ENCODE peak calls at places on chromosomes 12 and 14, in five cellular contexts. One of them, this sample, is unnamed.

GRCh38 chr12:89840162-89840922 is 131.7 kb upstream of the ATP2B1 start:
- DNase-seq in astrocyte: no peak
- DNase-seq in neural progenitor cell: no peak
- DNase-seq in neuronal stem cell: no peak
- DNase-seq in IMR-90: peak
- DNase-seq in this sample: no peak

GRCh38 chr12:43758247-43758727 is 303 bp downstream of the PUS7L start:
- DNase-seq in astrocyte: peak
- DNase-seq in neural progenitor cell: peak
- DNase-seq in neuronal stem cell: peak
- DNase-seq in IMR-90: peak
- DNase-seq in this sample: peak

GRCh38 chr14:101601603-101602465 is 40.5 kb downstream of the DIO3 start:
- DNase-seq in astrocyte: no peak
- DNase-seq in neural progenitor cell: no peak
- DNase-seq in neuronal stem cell: no peak
- DNase-seq in IMR-90: no peak
- DNase-seq in this sample: no peak

GRCh38 chr12:25427328-25428249 is 125.5 kb downstream of the LMNTD1 start:
- DNase-seq in astrocyte: no peak
- DNase-seq in neural progenitor cell: no peak
- DNase-seq in neuronal stem cell: no peak
- DNase-seq in IMR-90: peak
- DNase-seq in this sample: no peak

GRCh38 chr12:6533653-6534157 is 612 bp upstream of the GAPDH start:
- DNase-seq in astrocyte: peak
- DNase-seq in neural progenitor cell: peak
- DNase-seq in neuronal stem cell: peak
- DNase-seq in IMR-90: peak
- DNase-seq in this sample: peak

GRCh38 chr14:105182296-105183020 is 1.3 kb upstream of the NUDT14 start:
- DNase-seq in astrocyte: no peak
- DNase-seq in neural progenitor cell: no peak
- DNase-seq in neuronal stem cell: no peak
- DNase-seq in IMR-90: no peak
- DNase-seq in this sample: no peak

GRCh38 chr14:23613242-23614070 is 22.7 kb upstream of the DHRS2 start:
- DNase-seq in astrocyte: no peak
- DNase-seq in neural progenitor cell: no peak
- DNase-seq in neuronal stem cell: no peak
- DNase-seq in IMR-90: no peak
- DNase-seq in this sample: peak

GRCh38 chr14:71525663-71526246 is 406.5 kb upstream of the RGS6 start:
- DNase-seq in astrocyte: no peak
- DNase-seq in neural progenitor cell: no peak
- DNase-seq in neuronal stem cell: no peak
- DNase-seq in IMR-90: peak
- DNase-seq in this sample: no peak

GRCh38 chr14:63276016-63276415 is 42.7 kb downstream of the GPHB5 start:
- DNase-seq in astrocyte: no peak
- DNase-seq in neural progenitor cell: no peak
- DNase-seq in neuronal stem cell: no peak
- DNase-seq in IMR-90: no peak
- DNase-seq in this sample: no peak

GRCh38 chr12:41473441-41473840 is 285.3 kb downstream of the PDZRN4 start:
- DNase-seq in astrocyte: no peak
- DNase-seq in neural progenitor cell: no peak
- DNase-seq in neuronal stem cell: no peak
- DNase-seq in IMR-90: no peak
- DNase-seq in this sample: peak

GRCh38 chr12:92552412-92553108 is 150.2 kb upstream of the PLEKHG7 start:
- DNase-seq in astrocyte: peak
- DNase-seq in neural progenitor cell: no peak
- DNase-seq in neuronal stem cell: no peak
- DNase-seq in IMR-90: peak
- DNase-seq in this sample: peak

GRCh38 chr12:91098942-91099341 is 12.4 kb downstream of the LUM start:
- DNase-seq in astrocyte: peak
- DNase-seq in neural progenitor cell: no peak
- DNase-seq in neuronal stem cell: no peak
- DNase-seq in IMR-90: peak
- DNase-seq in this sample: peak

GRCh38 chr12:19437996-19438395 is 1.3 kb upstream of the AEBP2 start:
- DNase-seq in astrocyte: peak
- DNase-seq in neural progenitor cell: peak
- DNase-seq in neuronal stem cell: no peak
- DNase-seq in IMR-90: no peak
- DNase-seq in this sample: no peak

GRCh38 chr12:58288191-58288590 is 346.8 kb downstream of the ATP23 start:
- DNase-seq in astrocyte: peak
- DNase-seq in neural progenitor cell: no peak
- DNase-seq in neuronal stem cell: no peak
- DNase-seq in IMR-90: peak
- DNase-seq in this sample: no peak

GRCh38 chr14:32403688-32404087 is 74.6 kb downstream of the AKAP6 start:
- DNase-seq in astrocyte: peak
- DNase-seq in neural progenitor cell: no peak
- DNase-seq in neuronal stem cell: no peak
- DNase-seq in IMR-90: no peak
- DNase-seq in this sample: no peak

GRCh38 chr12:81992461-81992860 is 233.3 kb upstream of the PPFIA2 start:
- DNase-seq in astrocyte: no peak
- DNase-seq in neural progenitor cell: peak
- DNase-seq in neuronal stem cell: peak
- DNase-seq in IMR-90: no peak
- DNase-seq in this sample: peak

GRCh38 chr12:85092814-85093370 is 56.7 kb downstream of the LRRIQ1 start:
- DNase-seq in astrocyte: no peak
- DNase-seq in neural progenitor cell: no peak
- DNase-seq in neuronal stem cell: no peak
- DNase-seq in IMR-90: no peak
- DNase-seq in this sample: no peak

GRCh38 chr14:90534091-90534837 is 137.4 kb downstream of the CALM1 start:
- DNase-seq in astrocyte: peak
- DNase-seq in neural progenitor cell: no peak
- DNase-seq in neuronal stem cell: no peak
- DNase-seq in IMR-90: peak
- DNase-seq in this sample: no peak

GRCh38 chr14:83255015-83255726 is 1721.5 kb upstream of the SEL1L start:
- DNase-seq in astrocyte: no peak
- DNase-seq in neural progenitor cell: no peak
- DNase-seq in neuronal stem cell: no peak
- DNase-seq in IMR-90: peak
- DNase-seq in this sample: no peak

GRCh38 chr14:30375280-30375892 is 183.6 kb upstream of the G2E3 start:
- DNase-seq in astrocyte: peak
- DNase-seq in neural progenitor cell: peak
- DNase-seq in neuronal stem cell: peak
- DNase-seq in IMR-90: peak
- DNase-seq in this sample: peak

GRCh38 chr12:94761559-94761958 is 111.2 kb upstream of the TMCC3 start:
- DNase-seq in astrocyte: peak
- DNase-seq in neural progenitor cell: no peak
- DNase-seq in neuronal stem cell: no peak
- DNase-seq in IMR-90: peak
- DNase-seq in this sample: no peak

GRCh38 chr12:1879633-1880032 is 38.8 kb downstream of the CACNA2D4 start:
- DNase-seq in astrocyte: no peak
- DNase-seq in neural progenitor cell: no peak
- DNase-seq in neuronal stem cell: no peak
- DNase-seq in IMR-90: no peak
- DNase-seq in this sample: peak

GRCh38 chr12:118120579-118121363 is 15.2 kb upstream of the PEBP1 start:
- DNase-seq in astrocyte: peak
- DNase-seq in neural progenitor cell: peak
- DNase-seq in neuronal stem cell: peak
- DNase-seq in IMR-90: peak
- DNase-seq in this sample: peak

GRCh38 chr14:105169776-105170655 is 1.4 kb upstream of the JAG2 start:
- DNase-seq in astrocyte: no peak
- DNase-seq in neural progenitor cell: no peak
- DNase-seq in neuronal stem cell: no peak
- DNase-seq in IMR-90: no peak
- DNase-seq in this sample: no peak

GRCh38 chr12:19244312-19244711 is 114.8 kb downstream of the PLEKHA5 start:
- DNase-seq in astrocyte: no peak
- DNase-seq in neural progenitor cell: no peak
- DNase-seq in neuronal stem cell: no peak
- DNase-seq in IMR-90: no peak
- DNase-seq in this sample: no peak

GRCh38 chr12:106776897-106777296 is 2.4 kb downstream of the RIC8B start:
- DNase-seq in astrocyte: no peak
- DNase-seq in neural progenitor cell: no peak
- DNase-seq in neuronal stem cell: no peak
- DNase-seq in IMR-90: no peak
- DNase-seq in this sample: no peak

GRCh38 chr12:9114946-9115345 is 773 bp downstream of the A2M start:
- DNase-seq in astrocyte: no peak
- DNase-seq in neural progenitor cell: no peak
- DNase-seq in neuronal stem cell: no peak
- DNase-seq in IMR-90: no peak
- DNase-seq in this sample: no peak

DNA sequence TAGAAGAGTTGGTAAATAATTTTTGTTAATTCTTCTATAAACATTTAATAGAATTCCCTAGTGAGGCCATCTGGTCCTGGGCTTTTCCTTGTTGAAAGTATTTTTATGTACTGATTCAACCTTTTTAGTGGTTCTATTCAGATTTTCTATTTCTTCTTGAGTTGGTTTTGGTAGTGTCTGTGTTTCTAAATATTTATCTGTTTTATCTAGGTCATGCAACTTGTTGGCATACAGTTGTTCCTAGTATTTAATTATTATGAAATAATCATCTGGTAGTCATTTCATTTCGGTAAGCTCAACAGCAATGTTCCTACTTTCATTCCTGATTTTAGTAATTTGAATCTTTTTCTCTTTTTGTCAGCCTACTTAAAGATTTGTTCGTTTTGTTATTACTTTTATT is 234.1 kb upstream of the GARIN2 start:
- DNase-seq in astrocyte: no peak
- DNase-seq in neural progenitor cell: no peak
- DNase-seq in neuronal stem cell: no peak
- DNase-seq in IMR-90: no peak
- DNase-seq in this sample: no peak
- H3K4me2 ChIP-seq in astrocyte: no peak
- H3K4me2 ChIP-seq in neural progenitor cell: no peak
- H3K4me2 ChIP-seq in neuronal stem cell: no peak
- H3K4me2 ChIP-seq in IMR-90: no peak
- H3K4me2 ChIP-seq in this sample: no peak

GRCh38 chr14:53146739-53147138 is 6.4 kb downstream of the DDHD1 start:
- DNase-seq in astrocyte: no peak
- DNase-seq in neural progenitor cell: no peak
- DNase-seq in neuronal stem cell: no peak
- DNase-seq in IMR-90: no peak
- DNase-seq in this sample: no peak

GRCh38 chr14:53149656-53150319 is 3.3 kb downstream of the DDHD1 start:
- DNase-seq in astrocyte: no peak
- DNase-seq in neural progenitor cell: no peak
- DNase-seq in neuronal stem cell: no peak
- DNase-seq in IMR-90: no peak
- DNase-seq in this sample: no peak

GRCh38 chr14:53147893-53148292 is 5.2 kb downstream of the DDHD1 start:
- DNase-seq in astrocyte: no peak
- DNase-seq in neural progenitor cell: no peak
- DNase-seq in neuronal stem cell: no peak
- DNase-seq in IMR-90: no peak
- DNase-seq in this sample: no peak

GRCh38 chr14:53147208-53147607 is 5.9 kb downstream of the DDHD1 start:
- DNase-seq in astrocyte: no peak
- DNase-seq in neural progenitor cell: no peak
- DNase-seq in neuronal stem cell: no peak
- DNase-seq in IMR-90: no peak
- DNase-seq in this sample: no peak

GRCh38 chr14:53148612-53149202 is 4.4 kb downstream of the DDHD1 start:
- DNase-seq in astrocyte: no peak
- DNase-seq in neural progenitor cell: no peak
- DNase-seq in neuronal stem cell: no peak
- DNase-seq in IMR-90: no peak
- DNase-seq in this sample: no peak
- H3K4me2 ChIP-seq in astrocyte: no peak
- H3K4me2 ChIP-seq in neural progenitor cell: no peak
- H3K4me2 ChIP-seq in neuronal stem cell: no peak
- H3K4me2 ChIP-seq in IMR-90: no peak
- H3K4me2 ChIP-seq in this sample: no peak

DNA sequence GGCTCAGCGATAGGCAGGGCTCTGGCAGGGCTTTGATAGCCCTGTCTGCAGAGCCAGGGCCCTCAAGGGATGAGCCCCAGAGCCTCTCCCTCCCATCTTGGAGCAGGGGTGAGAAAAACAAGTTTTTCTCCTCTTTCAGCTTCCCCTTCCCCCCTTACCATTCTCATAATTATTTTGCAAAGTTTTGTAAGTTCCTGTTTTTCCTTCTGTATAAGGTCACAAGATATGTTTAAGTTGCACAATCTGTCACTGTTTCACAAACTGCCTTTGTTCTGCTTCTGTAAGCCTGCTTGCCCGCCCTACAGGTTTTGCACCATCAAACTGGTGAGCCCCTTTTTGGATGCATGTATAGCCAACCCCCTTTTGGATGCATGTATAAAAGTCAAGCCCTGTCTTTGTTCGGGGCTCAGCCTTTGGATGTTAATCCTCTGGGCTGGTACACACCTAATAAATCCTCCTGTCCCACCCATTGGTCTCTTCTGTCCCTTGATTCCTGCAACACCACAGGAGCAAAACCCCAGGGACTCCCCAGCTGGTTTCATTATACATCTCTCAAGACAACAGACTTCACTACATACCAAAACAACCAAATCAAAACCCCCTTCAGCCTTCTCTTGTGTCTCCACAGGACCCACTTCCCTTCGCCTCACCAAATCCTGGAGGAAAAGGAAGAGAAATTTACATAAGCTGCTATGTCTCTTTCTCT is 52.5 kb upstream of the RESF1 start:
- DNase-seq in astrocyte: no peak
- DNase-seq in neural progenitor cell: no peak
- DNase-seq in neuronal stem cell: no peak
- DNase-seq in IMR-90: no peak
- DNase-seq in this sample: no peak
- H3K4me2 ChIP-seq in astrocyte: no peak
- H3K4me2 ChIP-seq in neural progenitor cell: no peak
- H3K4me2 ChIP-seq in neuronal stem cell: no peak
- H3K4me2 ChIP-seq in IMR-90: no peak
- H3K4me2 ChIP-seq in this sample: no peak

GRCh38 chr12:63400746-63401145 is 249.7 kb upstream of the AVPR1A start:
- DNase-seq in astrocyte: peak
- DNase-seq in neural progenitor cell: no peak
- DNase-seq in neuronal stem cell: no peak
- DNase-seq in IMR-90: peak
- DNase-seq in this sample: peak
- H3K4me2 ChIP-seq in astrocyte: no peak
- H3K4me2 ChIP-seq in neural progenitor cell: no peak
- H3K4me2 ChIP-seq in neuronal stem cell: no peak
- H3K4me2 ChIP-seq in IMR-90: no peak
- H3K4me2 ChIP-seq in this sample: no peak

This sample was measured in hepatocyte.